ENCODE peak calls at places on chromosomes 3 and 15, in eight cellular contexts. One of them, this sample, is unnamed.

GRCh38 chr3:146498002-146498736 is 28.8 kb upstream of the PLSCR2 start:
- DNase-seq in HCT116: no peak
- DNase-seq in H9: no peak
- DNase-seq in A549: no peak
- DNase-seq in GM23338: no peak
- DNase-seq in OCI-LY7: no peak
- DNase-seq in GM23248: no peak
- DNase-seq in fibroblast of lung: no peak
- DNase-seq in this sample: no peak

GRCh38 chr15:76221085-76221767 is 90.0 kb downstream of the ETFA start:
- DNase-seq in H9: no peak
- DNase-seq in GM23338: no peak
- DNase-seq in HCT116: no peak
- DNase-seq in A549: no peak
- DNase-seq in fibroblast of lung: no peak
- DNase-seq in OCI-LY7: no peak
- DNase-seq in GM23248: no peak
- DNase-seq in this sample: no peak

GRCh38 chr15:87557871-87558270 is 698.7 kb downstream of the NTRK3 start:
- DNase-seq in fibroblast of lung: no peak
- DNase-seq in H9: no peak
- DNase-seq in A549: no peak
- DNase-seq in GM23338: no peak
- DNase-seq in GM23248: no peak
- DNase-seq in HCT116: no peak
- DNase-seq in OCI-LY7: no peak
- DNase-seq in this sample: no peak

GRCh38 chr15:38069001-38069400 is 134.6 kb downstream of the TMCO5A start:
- DNase-seq in A549: peak; percentile 17
- DNase-seq in HCT116: no peak
- DNase-seq in OCI-LY7: peak; percentile 66
- DNase-seq in GM23248: peak; percentile 89
- DNase-seq in GM23338: no peak
- DNase-seq in fibroblast of lung: peak; percentile 83
- DNase-seq in H9: no peak
- DNase-seq in this sample: peak; percentile 84

GRCh38 chr15:25930931-25931330 is 67.8 kb upstream of the ATP10A start:
- DNase-seq in fibroblast of lung: no peak
- DNase-seq in GM23248: peak; percentile 55
- DNase-seq in H9: no peak
- DNase-seq in HCT116: no peak
- DNase-seq in A549: no peak
- DNase-seq in GM23338: no peak
- DNase-seq in OCI-LY7: no peak
- DNase-seq in this sample: no peak

GRCh38 chr15:69451951-69452701 is 492 bp upstream of the RPLP1 start:
- DNase-seq in H9: no peak
- DNase-seq in A549: peak; percentile 45
- DNase-seq in GM23248: peak; percentile 66
- DNase-seq in OCI-LY7: peak; percentile 47
- DNase-seq in GM23338: peak; percentile 42
- DNase-seq in fibroblast of lung: peak; percentile 70
- DNase-seq in HCT116: no peak
- DNase-seq in this sample: no peak

GRCh38 chr15:67715166-67715565 is 110.1 kb upstream of the SKOR1 start:
- DNase-seq in GM23248: no peak
- DNase-seq in HCT116: no peak
- DNase-seq in fibroblast of lung: peak; percentile 48
- DNase-seq in A549: no peak
- DNase-seq in OCI-LY7: no peak
- DNase-seq in GM23338: no peak
- DNase-seq in H9: no peak
- DNase-seq in this sample: no peak

GRCh38 chr15:91208366-91208765 is 108.3 kb downstream of the SV2B start:
- DNase-seq in fibroblast of lung: no peak
- DNase-seq in OCI-LY7: no peak
- DNase-seq in A549: no peak
- DNase-seq in H9: no peak
- DNase-seq in GM23248: no peak
- DNase-seq in GM23338: no peak
- DNase-seq in HCT116: no peak
- DNase-seq in this sample: no peak

GRCh38 chr3:63580151-63580550 is 72.3 kb upstream of the SNTN start:
- DNase-seq in A549: no peak
- DNase-seq in H9: no peak
- DNase-seq in GM23338: no peak
- DNase-seq in fibroblast of lung: no peak
- DNase-seq in HCT116: no peak
- DNase-seq in OCI-LY7: no peak
- DNase-seq in GM23248: no peak
- DNase-seq in this sample: no peak

GRCh38 chr3:37862219-37862711 is 585 bp downstream of the CTDSPL start:
- DNase-seq in GM23248: peak; percentile 84
- DNase-seq in H9: peak; percentile 51
- DNase-seq in OCI-LY7: no peak
- DNase-seq in A549: peak; percentile 38
- DNase-seq in fibroblast of lung: peak; percentile 41
- DNase-seq in GM23338: peak; percentile 66
- DNase-seq in HCT116: no peak
- DNase-seq in this sample: no peak

GRCh38 chr15:88627463-88627862 is 6.3 kb downstream of the AEN start:
- DNase-seq in OCI-LY7: peak; percentile 85
- DNase-seq in HCT116: no peak
- DNase-seq in GM23248: no peak
- DNase-seq in H9: no peak
- DNase-seq in GM23338: no peak
- DNase-seq in A549: no peak
- DNase-seq in fibroblast of lung: no peak
- DNase-seq in this sample: no peak

GRCh38 chr15:68888419-68888818 is 41.9 kb upstream of the SPESP1 start:
- DNase-seq in A549: no peak
- DNase-seq in OCI-LY7: no peak
- DNase-seq in GM23338: peak; percentile 60
- DNase-seq in H9: peak; percentile 73
- DNase-seq in HCT116: no peak
- DNase-seq in fibroblast of lung: no peak
- DNase-seq in GM23248: no peak
- DNase-seq in this sample: no peak

GRCh38 chr3:64240445-64240844 is 15.2 kb upstream of the PRICKLE2 start:
- DNase-seq in fibroblast of lung: no peak
- DNase-seq in OCI-LY7: no peak
- DNase-seq in GM23338: no peak
- DNase-seq in GM23248: no peak
- DNase-seq in H9: no peak
- DNase-seq in A549: no peak
- DNase-seq in HCT116: no peak
- DNase-seq in this sample: no peak

GRCh38 chr3:128275316-128276150 is 122.3 kb downstream of the EEFSEC start:
- DNase-seq in OCI-LY7: no peak
- DNase-seq in GM23248: no peak
- DNase-seq in GM23338: no peak
- DNase-seq in H9: peak; percentile 18
- DNase-seq in fibroblast of lung: no peak
- DNase-seq in HCT116: no peak
- DNase-seq in A549: no peak
- DNase-seq in this sample: peak; percentile 50
- H3K4me2 ChIP-seq in OCI-LY7: no peak overlapping the region
- H3K4me2 ChIP-seq in GM23248: no peak overlapping the region
- H3K4me2 ChIP-seq in GM23338: no peak overlapping the region
- H3K4me2 ChIP-seq in H9: no peak overlapping the region
- H3K4me2 ChIP-seq in fibroblast of lung: no peak overlapping the region
- H3K4me2 ChIP-seq in HCT116: no peak overlapping the region
- H3K4me2 ChIP-seq in A549: no peak overlapping the region
- H3K4me2 ChIP-seq in this sample: no peak overlapping the region

GRCh38 chr3:11224870-11225251 is 47.3 kb upstream of the ATG7 start:
- DNase-seq in fibroblast of lung: no peak
- DNase-seq in H9: no peak
- DNase-seq in GM23338: no peak
- DNase-seq in HCT116: no peak
- DNase-seq in OCI-LY7: no peak
- DNase-seq in A549: no peak
- DNase-seq in GM23248: no peak
- DNase-seq in this sample: no peak
- H3K4me2 ChIP-seq in fibroblast of lung: no peak overlapping the region
- H3K4me2 ChIP-seq in H9: no peak overlapping the region
- H3K4me2 ChIP-seq in GM23338: no peak overlapping the region
- H3K4me2 ChIP-seq in HCT116: peak overlapping the region; percentile 90
- H3K4me2 ChIP-seq in OCI-LY7: no peak overlapping the region
- H3K4me2 ChIP-seq in A549: peak overlapping the region; percentile 90
- H3K4me2 ChIP-seq in GM23248: peak overlapping the region; percentile 99
- H3K4me2 ChIP-seq in this sample: no peak overlapping the region

GRCh38 chr15:92650256-92650655 is 5.3 kb downstream of the FAM174B start:
- DNase-seq in OCI-LY7: no peak
- DNase-seq in A549: no peak
- DNase-seq in H9: no peak
- DNase-seq in GM23338: no peak
- DNase-seq in HCT116: no peak
- DNase-seq in fibroblast of lung: peak; percentile 15
- DNase-seq in GM23248: no peak
- DNase-seq in this sample: no peak
- H3K4me2 ChIP-seq in OCI-LY7: no peak overlapping the region
- H3K4me2 ChIP-seq in A549: no peak overlapping the region
- H3K4me2 ChIP-seq in H9: no peak overlapping the region
- H3K4me2 ChIP-seq in GM23338: no peak overlapping the region
- H3K4me2 ChIP-seq in HCT116: no peak overlapping the region
- H3K4me2 ChIP-seq in fibroblast of lung: no peak overlapping the region
- H3K4me2 ChIP-seq in GM23248: no peak overlapping the region
- H3K4me2 ChIP-seq in this sample: no peak overlapping the region

GRCh38 chr3:159987291-159987711 is 1.3 kb upstream of the IL12A start:
- DNase-seq in OCI-LY7: no peak
- DNase-seq in H9: no peak
- DNase-seq in fibroblast of lung: no peak
- DNase-seq in HCT116: no peak
- DNase-seq in GM23248: peak; percentile 86
- DNase-seq in A549: peak; percentile 25
- DNase-seq in GM23338: peak; percentile 35
- DNase-seq in this sample: peak; percentile 28

GRCh38 chr3:159988617-159989251 is at the start of gene IL12A:
- DNase-seq in fibroblast of lung: peak; percentile 75
- DNase-seq in HCT116: peak; percentile 52
- DNase-seq in H9: peak; percentile 85
- DNase-seq in OCI-LY7: no peak
- DNase-seq in GM23338: peak; percentile 86
- DNase-seq in A549: peak; percentile 81
- DNase-seq in GM23248: peak; percentile 80
- DNase-seq in this sample: peak; percentile 81

GRCh38 chr3:159992601-159993000 is 4.0 kb downstream of the IL12A start:
- DNase-seq in HCT116: no peak
- DNase-seq in fibroblast of lung: no peak
- DNase-seq in GM23338: no peak
- DNase-seq in H9: no peak
- DNase-seq in A549: no peak
- DNase-seq in OCI-LY7: no peak
- DNase-seq in GM23248: no peak
- DNase-seq in this sample: no peak

GRCh38 chr3:159991591-159991990 is 3.0 kb downstream of the IL12A start:
- DNase-seq in A549: no peak
- DNase-seq in fibroblast of lung: no peak
- DNase-seq in OCI-LY7: no peak
- DNase-seq in H9: no peak
- DNase-seq in GM23248: no peak
- DNase-seq in GM23338: no peak
- DNase-seq in HCT116: no peak
- DNase-seq in this sample: no peak

GRCh38 chr3:159989973-159990846 is 1.6 kb downstream of the IL12A start:
- DNase-seq in OCI-LY7: no peak
- DNase-seq in H9: no peak
- DNase-seq in GM23248: no peak
- DNase-seq in fibroblast of lung: no peak
- DNase-seq in HCT116: no peak
- DNase-seq in A549: no peak
- DNase-seq in GM23338: peak; percentile 16
- DNase-seq in this sample: no peak
- H3K4me2 ChIP-seq in OCI-LY7: no peak overlapping the region
- H3K4me2 ChIP-seq in H9: no peak overlapping the region
- H3K4me2 ChIP-seq in GM23248: no peak overlapping the region
- H3K4me2 ChIP-seq in fibroblast of lung: peak overlapping the region; percentile 79
- H3K4me2 ChIP-seq in HCT116: peak overlapping the region; percentile 88
- H3K4me2 ChIP-seq in A549: peak overlapping the region; percentile 0
- H3K4me2 ChIP-seq in GM23338: no peak overlapping the region
- H3K4me2 ChIP-seq in this sample: no peak overlapping the region

GRCh38 chr15:98801234-98801561 is 152.9 kb downstream of the IGF1R start:
- DNase-seq in GM23248: no peak
- DNase-seq in GM23338: peak; percentile 61
- DNase-seq in fibroblast of lung: no peak
- DNase-seq in H9: peak; percentile 59
- DNase-seq in HCT116: no peak
- DNase-seq in A549: no peak
- DNase-seq in OCI-LY7: no peak
- DNase-seq in this sample: no peak
- H3K4me2 ChIP-seq in GM23248: peak overlapping the region; percentile 69
- H3K4me2 ChIP-seq in GM23338: peak overlapping the region; percentile 77
- H3K4me2 ChIP-seq in fibroblast of lung: no peak overlapping the region
- H3K4me2 ChIP-seq in H9: peak overlapping the region; percentile 60
- H3K4me2 ChIP-seq in HCT116: peak overlapping the region; percentile 78
- H3K4me2 ChIP-seq in A549: peak overlapping the region; percentile 89
- H3K4me2 ChIP-seq in OCI-LY7: no peak overlapping the region
- H3K4me2 ChIP-seq in this sample: no peak overlapping the region

This sample was measured in mesenchymal stem cell.